ENCODE peak calls at places on chromosomes 3 and 15, in six cellular contexts. N is fibroblast of mammary gland; L is right cardiac atrium; W is activated T-cell treated with anti-CD3 and anti-CD28 coated beads for 1 hour; K is activated naive CD8-positive, alpha-beta T cell treated with anti-CD3 and anti-CD28 coated beads for 36 hours; T is stimulated activated CD8-positive, alpha-beta memory T cell treated with anti-CD3 and anti-CD28 coated beads, Interleukin-15, amount 100 ng/mL, for 1 hour. D is an unnamed sample.

GRCh38 chr3:123876858-123877257 is 7.3 kb downstream of the MYLK start:
- DNase-seq in N (no peak), L (no peak), W (no peak), K (no peak), T (no peak), D (no peak)

GRCh38 chr3:60160792-60161175 is 1090.5 kb downstream of the FHIT start:
- DNase-seq in N (no peak), L (no peak), W (no peak), K (no peak), T (no peak), D (no peak)

GRCh38 chr3:9229325-9229724 is 20.1 kb downstream of the SRGAP3 start:
- DNase-seq in N (no peak), L (no peak), W (no peak), K (no peak), T (no peak), D (no peak)

GRCh38 chr15:34436956-34437442 is 609 bp downstream of the GOLGA8A start:
- DNase-seq in N (peak), L (peak), W (peak), K (peak), T (no peak), D (peak)

GRCh38 chr3:100089802-100090668 is 24.3 kb downstream of the FILIP1L start:
- DNase-seq in N (peak), L (no peak), W (no peak), K (peak), T (no peak), D (no peak)

GRCh38 chr3:166510382-166510781 is 673.2 kb upstream of the BCHE start:
- DNase-seq in N (no peak), L (no peak), W (no peak), K (no peak), T (no peak), D (no peak)

GRCh38 chr3:52210550-52211046 is 12.6 kb downstream of the ALAS1 start:
- DNase-seq in N (peak), L (no peak), W (no peak), K (no peak), T (no peak), D (no peak)

GRCh38 chr3:50242778-50243551 is 7.0 kb downstream of the GNAI2 start:
- DNase-seq in N (peak), L (peak), W (no peak), K (peak), T (no peak), D (peak)

GRCh38 chr3:175199961-175200360 is 340.8 kb downstream of the NAALADL2 start:
- DNase-seq in N (no peak), L (no peak), W (no peak), K (no peak), T (no peak), D (no peak)

D was measured in kidney.